ENCODE peak calls at places on chromosomes 1 and 21, in seven cellular contexts. One of them, this sample, is unnamed.

GRCh38 chr1:8718878-8719361 is 98.5 kb downstream of the RERE start:
- DNase-seq in neuronal stem cell: no peak
- DNase-seq in Calu3: no peak
- DNase-seq in EL: no peak
- DNase-seq in ELF-1: no peak
- DNase-seq in kidney glomerular epithelial cell: no peak
- DNase-seq in fibroblast of the aortic adventitia: peak
- DNase-seq in this sample: no peak

GRCh38 chr1:1371354-1371740 is 3.7 kb downstream of the AURKAIP1 start:
- DNase-seq in neuronal stem cell: no peak
- DNase-seq in Calu3: no peak
- DNase-seq in EL: no peak
- DNase-seq in ELF-1: no peak
- DNase-seq in kidney glomerular epithelial cell: no peak
- DNase-seq in fibroblast of the aortic adventitia: no peak
- DNase-seq in this sample: no peak

GRCh38 chr21:32281531-32281930 is 2.7 kb upstream of the MIS18A start:
- DNase-seq in neuronal stem cell: no peak
- DNase-seq in Calu3: no peak
- DNase-seq in EL: peak
- DNase-seq in ELF-1: no peak
- DNase-seq in kidney glomerular epithelial cell: no peak
- DNase-seq in fibroblast of the aortic adventitia: no peak
- DNase-seq in this sample: no peak

GRCh38 chr1:177255411-177255810 is 84.7 kb downstream of the BRINP2 start:
- DNase-seq in neuronal stem cell: no peak
- DNase-seq in Calu3: peak
- DNase-seq in EL: no peak
- DNase-seq in ELF-1: no peak
- DNase-seq in kidney glomerular epithelial cell: peak
- DNase-seq in fibroblast of the aortic adventitia: no peak
- DNase-seq in this sample: no peak

GRCh38 chr1:204714861-204715511 is 29.4 kb upstream of the LRRN2 start:
- DNase-seq in neuronal stem cell: peak
- DNase-seq in Calu3: no peak
- DNase-seq in EL: no peak
- DNase-seq in ELF-1: peak
- DNase-seq in kidney glomerular epithelial cell: no peak
- DNase-seq in fibroblast of the aortic adventitia: no peak
- DNase-seq in this sample: peak

GRCh38 chr1:64539808-64540207 is 69.9 kb downstream of the CACHD1 start:
- DNase-seq in neuronal stem cell: no peak
- DNase-seq in Calu3: no peak
- DNase-seq in EL: peak
- DNase-seq in ELF-1: no peak
- DNase-seq in kidney glomerular epithelial cell: peak
- DNase-seq in fibroblast of the aortic adventitia: peak
- DNase-seq in this sample: no peak

GRCh38 chr1:201713093-201713810 is 115.7 kb upstream of the IPO9 start:
- DNase-seq in neuronal stem cell: no peak
- DNase-seq in Calu3: peak
- DNase-seq in EL: peak
- DNase-seq in ELF-1: peak
- DNase-seq in kidney glomerular epithelial cell: peak
- DNase-seq in fibroblast of the aortic adventitia: peak
- DNase-seq in this sample: peak

GRCh38 chr1:160428655-160429054 is 28.3 kb downstream of the VANGL2 start:
- DNase-seq in neuronal stem cell: no peak
- DNase-seq in Calu3: peak
- DNase-seq in EL: peak
- DNase-seq in ELF-1: peak
- DNase-seq in kidney glomerular epithelial cell: peak
- DNase-seq in fibroblast of the aortic adventitia: peak
- DNase-seq in this sample: no peak

GRCh38 chr1:62407398-62408009 is 29.3 kb upstream of the USP1 start:
- DNase-seq in neuronal stem cell: peak
- DNase-seq in Calu3: peak
- DNase-seq in EL: peak
- DNase-seq in ELF-1: no peak
- DNase-seq in kidney glomerular epithelial cell: peak
- DNase-seq in fibroblast of the aortic adventitia: peak
- DNase-seq in this sample: no peak

GRCh38 chr1:246930830-246931548 is 759 bp downstream of the AHCTF1 start:
- DNase-seq in neuronal stem cell: peak
- DNase-seq in Calu3: peak
- DNase-seq in EL: peak
- DNase-seq in ELF-1: peak
- DNase-seq in kidney glomerular epithelial cell: no peak
- DNase-seq in fibroblast of the aortic adventitia: peak
- DNase-seq in this sample: no peak

GRCh38 chr1:72635719-72636118 is 353.4 kb upstream of the NEGR1 start:
- DNase-seq in neuronal stem cell: no peak
- DNase-seq in Calu3: no peak
- DNase-seq in EL: no peak
- DNase-seq in ELF-1: no peak
- DNase-seq in kidney glomerular epithelial cell: no peak
- DNase-seq in fibroblast of the aortic adventitia: peak
- DNase-seq in this sample: no peak

GRCh38 chr21:35652196-35652595 is 408.1 kb downstream of the SETD4 start:
- DNase-seq in neuronal stem cell: no peak
- DNase-seq in Calu3: no peak
- DNase-seq in EL: no peak
- DNase-seq in ELF-1: no peak
- DNase-seq in kidney glomerular epithelial cell: no peak
- DNase-seq in fibroblast of the aortic adventitia: no peak
- DNase-seq in this sample: no peak

GRCh38 chr1:169149555-169150286 is 43.2 kb downstream of the ATP1B1 start:
- DNase-seq in neuronal stem cell: no peak
- DNase-seq in Calu3: no peak
- DNase-seq in EL: no peak
- DNase-seq in ELF-1: no peak
- DNase-seq in kidney glomerular epithelial cell: no peak
- DNase-seq in fibroblast of the aortic adventitia: peak
- DNase-seq in this sample: no peak

GRCh38 chr1:16156848-16157495 is 1.1 kb upstream of the EPHA2 start:
- DNase-seq in neuronal stem cell: no peak
- DNase-seq in Calu3: peak
- DNase-seq in EL: peak
- DNase-seq in ELF-1: no peak
- DNase-seq in kidney glomerular epithelial cell: peak
- DNase-seq in fibroblast of the aortic adventitia: no peak
- DNase-seq in this sample: no peak

GRCh38 chr1:230160957-230161771 is 94.1 kb downstream of the GALNT2 start:
- DNase-seq in neuronal stem cell: no peak
- DNase-seq in Calu3: no peak
- DNase-seq in EL: peak
- DNase-seq in ELF-1: no peak
- DNase-seq in kidney glomerular epithelial cell: no peak
- DNase-seq in fibroblast of the aortic adventitia: no peak
- DNase-seq in this sample: no peak

GRCh38 chr1:3072948-3073519 is 4.0 kb downstream of the PRDM16 start:
- DNase-seq in neuronal stem cell: no peak
- DNase-seq in Calu3: no peak
- DNase-seq in EL: no peak
- DNase-seq in ELF-1: no peak
- DNase-seq in kidney glomerular epithelial cell: no peak
- DNase-seq in fibroblast of the aortic adventitia: no peak
- DNase-seq in this sample: no peak

GRCh38 chr1:185880330-185880729 is 146.1 kb downstream of the HMCN1 start:
- DNase-seq in neuronal stem cell: no peak
- DNase-seq in Calu3: no peak
- DNase-seq in EL: no peak
- DNase-seq in ELF-1: no peak
- DNase-seq in kidney glomerular epithelial cell: no peak
- DNase-seq in fibroblast of the aortic adventitia: no peak
- DNase-seq in this sample: no peak

GRCh38 chr1:70319750-70320149 is 34.8 kb downstream of the ANKRD13C start:
- DNase-seq in neuronal stem cell: no peak
- DNase-seq in Calu3: no peak
- DNase-seq in EL: peak
- DNase-seq in ELF-1: no peak
- DNase-seq in kidney glomerular epithelial cell: peak
- DNase-seq in fibroblast of the aortic adventitia: peak
- DNase-seq in this sample: no peak

GRCh38 chr1:62082456-62083363 is 111.9 kb upstream of the L1TD1 start:
- DNase-seq in neuronal stem cell: peak
- DNase-seq in Calu3: peak
- DNase-seq in EL: peak
- DNase-seq in ELF-1: peak
- DNase-seq in kidney glomerular epithelial cell: peak
- DNase-seq in fibroblast of the aortic adventitia: peak
- DNase-seq in this sample: no peak

GRCh38 chr1:195851016-195851591 is 757.1 kb downstream of the KCNT2 start:
- DNase-seq in neuronal stem cell: no peak
- DNase-seq in Calu3: no peak
- DNase-seq in EL: no peak
- DNase-seq in ELF-1: no peak
- DNase-seq in kidney glomerular epithelial cell: no peak
- DNase-seq in fibroblast of the aortic adventitia: no peak
- DNase-seq in this sample: no peak

This sample was measured in mesenteric fat pad.